ENCODE peak calls at places on chromosomes 6 and 20, in nine cellular contexts. V is adrenal gland, Y is hepatocyte, N is HFFc6, D is HFF-Myc, O is Calu3, L is MCF 10A, X is PC-9, E is AG09309. J is an unnamed sample.

GRCh38 chr20:22389836-22390542 is 194.4 kb downstream of the FOXA2 start:
- DNase-seq in L (peak; percentile 98), E (no peak), Y (peak; percentile 65), O (peak; percentile 55), X (peak; percentile 87), V (no peak), D (no peak), N (no peak), J (peak; percentile 99)

GRCh38 chr6:107977283-107977682 is 19.3 kb upstream of the SEC63 start:
- DNase-seq in V (no peak), L (peak; percentile 43), D (no peak), E (no peak), N (peak; percentile 44), Y (peak; percentile 40), O (peak; percentile 16), X (no peak), J (peak; percentile 26)

GRCh38 chr6:26044140-26045045 is 42.8 kb upstream of the HFE start:
- DNase-seq in D (no peak), V (peak; percentile 83), Y (no peak), L (peak; percentile 33), N (peak; percentile 11), X (no peak), E (no peak), O (no peak), J (no peak)

GRCh38 chr20:17369506-17369905 is 142.7 kb downstream of the PCSK2 start:
- DNase-seq in V (no peak), O (no peak), L (no peak), Y (no peak), E (no peak), D (no peak), X (no peak), N (no peak), J (no peak)

GRCh38 chr6:42911171-42912021 is 4.5 kb upstream of the PTCRA start:
- DNase-seq in V (no peak), D (no peak), E (no peak), Y (peak; percentile 64), N (no peak), O (no peak), L (no peak), X (no peak), J (no peak)

GRCh38 chr20:11852801-11853200 is 64.9 kb upstream of the BTBD3 start:
- DNase-seq in Y (no peak), D (no peak), L (peak; percentile 15), X (no peak), E (no peak), N (peak; percentile 11), V (no peak), O (no peak), J (peak; percentile 62)

GRCh38 chr6:118198746-118199145 is 291.7 kb downstream of the SLC35F1 start:
- DNase-seq in D (no peak), Y (peak; percentile 26), E (no peak), X (no peak), L (peak; percentile 46), O (no peak), N (no peak), V (no peak), J (peak; percentile 58)

GRCh38 chr20:420721-421574 is 12.8 kb downstream of the RBCK1 start:
- DNase-seq in X (peak; percentile 38), O (peak; percentile 47), E (no peak), Y (no peak), L (peak; percentile 40), D (no peak), N (no peak), V (peak; percentile 29), J (no peak)

GRCh38 chr20:36676701-36677421 is 30.9 kb upstream of the SLA2 start:
- DNase-seq in X (no peak), O (no peak), Y (peak; percentile 95), L (no peak), N (no peak), V (no peak), D (no peak), E (no peak), J (no peak)

GRCh38 chr6:158143700-158144099 is 24.4 kb downstream of the SERAC1 start:
- DNase-seq in D (no peak), L (peak; percentile 43), O (peak; percentile 13), V (no peak), X (no peak), N (no peak), Y (no peak), E (no peak), J (peak; percentile 19)

GRCh38 chr6:160198577-160199211 is 59.9 kb downstream of the SLC22A2 start:
- DNase-seq in O (peak; percentile 5), E (no peak), Y (peak; percentile 46), D (no peak), X (no peak), L (no peak), V (no peak), N (no peak), J (no peak)

GRCh38 chr20:17733781-17734304 is 34.1 kb downstream of the BANF2 start:
- DNase-seq in E (no peak), X (no peak), Y (no peak), V (no peak), O (no peak), L (no peak), N (no peak), D (no peak), J (no peak)

GRCh38 chr6:114304304-114304887 is 38.4 kb downstream of the HS3ST5 start:
- DNase-seq in O (no peak), X (no peak), D (no peak), V (no peak), Y (peak; percentile 48), E (peak; percentile 1), L (peak; percentile 27), N (peak; percentile 11), J (peak; percentile 1)

GRCh38 chr20:60020251-60020650 is 62.0 kb downstream of the CDH26 start:
- DNase-seq in O (no peak), V (no peak), D (no peak), L (no peak), E (no peak), N (no peak), X (no peak), Y (no peak), J (no peak)

GRCh38 chr6:116246089-116246488 is 7.8 kb downstream of the TSPYL4 start:
- DNase-seq in V (peak; percentile 45), O (no peak), N (peak; percentile 81), Y (no peak), L (no peak), X (no peak), D (no peak), E (no peak), J (no peak)

GRCh38 chr20:46803446-46804020 is 91.1 kb upstream of the EYA2 start:
- DNase-seq in X (no peak), V (no peak), D (no peak), E (no peak), L (no peak), O (no peak), N (no peak), Y (no peak), J (no peak)

GRCh38 chr6:108446629-108447150 is 114.0 kb upstream of the FOXO3 start:
- DNase-seq in Y (no peak), V (no peak), E (no peak), O (no peak), D (no peak), N (no peak), X (no peak), L (no peak), J (no peak)

DNA sequence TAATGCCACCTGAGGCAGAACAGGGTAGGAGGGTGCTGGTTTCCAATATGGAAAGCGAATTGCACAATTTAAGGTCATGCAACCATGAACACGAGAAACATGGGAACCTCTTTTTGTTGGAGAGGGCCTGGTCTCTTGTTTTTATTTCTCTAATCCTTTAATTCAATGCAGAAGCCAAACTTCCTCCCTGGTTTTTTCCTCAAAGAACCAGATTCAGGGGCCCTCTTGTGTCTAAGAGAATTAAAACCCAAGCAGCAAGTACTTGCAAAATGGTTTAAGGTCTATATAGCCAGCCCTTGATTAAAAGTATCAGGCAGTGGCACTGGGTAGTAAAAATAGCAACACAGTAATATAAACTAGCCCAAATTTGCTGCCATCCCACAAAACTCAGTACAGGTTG is 19.5 kb downstream of the GSTA4 start:
- DNase-seq in V (no peak), E (peak; percentile 23), O (no peak), Y (no peak), L (no peak), N (peak; percentile 42), D (no peak), X (no peak), J (no peak)
- TF ChIP-seq CTCF in V (no peak), E (peak; percentile 20), O (no peak), Y (no peak), L (no peak), N (peak; percentile 42), D (no peak), X (no peak), J (peak; percentile 22)

DNA sequence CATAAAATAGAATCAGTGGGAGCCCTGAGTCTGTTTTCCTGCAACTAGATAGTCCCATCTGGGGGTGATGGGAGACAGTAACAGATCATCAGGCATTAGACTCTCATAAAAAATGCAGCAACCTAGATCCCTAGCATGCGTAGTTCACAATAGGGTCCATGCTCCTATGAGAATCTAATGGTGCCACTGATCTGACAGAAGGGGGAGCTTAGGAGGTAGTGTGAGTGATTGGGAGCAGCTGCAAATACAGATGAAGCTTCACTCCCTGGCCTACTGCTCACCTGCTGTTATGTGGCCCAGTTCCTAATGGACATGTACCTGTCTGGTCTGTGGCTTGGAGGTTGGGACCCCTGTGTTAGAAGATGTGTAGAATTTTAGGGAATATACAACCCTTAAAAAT is 904.5 kb upstream of the EPHA7 start:
- DNase-seq in X (peak; percentile 1), N (no peak), Y (peak; percentile 23), D (no peak), V (no peak), E (no peak), O (no peak), L (peak; percentile 27), J (no peak)
- TF ChIP-seq CTCF in X (no peak), N (no peak), Y (peak; percentile 21), D (no peak), V (no peak), E (no peak), O (no peak), L (no peak), J (no peak)

DNA sequence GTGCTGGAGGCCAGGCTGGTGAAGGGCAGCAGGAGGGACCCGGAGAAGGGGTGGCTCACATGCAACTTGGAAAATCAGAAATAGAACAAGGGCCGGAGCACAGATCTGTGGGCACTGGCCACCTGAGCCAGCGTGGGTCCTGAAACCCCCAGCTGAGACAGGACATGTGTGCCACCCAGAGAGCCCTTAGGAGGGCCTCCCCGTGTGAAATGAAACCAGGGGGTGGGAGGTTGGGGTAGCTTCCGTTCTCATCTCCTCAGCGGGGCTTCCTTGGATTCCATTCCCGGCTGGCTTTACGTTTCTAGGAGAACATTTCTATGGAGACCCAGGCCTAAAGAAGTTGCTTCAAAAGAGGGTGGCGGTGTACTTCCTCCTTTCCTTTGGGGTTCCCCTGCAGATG is 5.7 kb downstream of the FOXP4 start:
- DNase-seq in D (no peak), X (no peak), L (no peak), E (no peak), V (no peak), Y (no peak), N (no peak), O (no peak), J (no peak)
- TF ChIP-seq CTCF in D (no peak), X (no peak), L (no peak), E (no peak), V (no peak), Y (no peak), N (no peak), O (no peak), J (no peak)

DNA sequence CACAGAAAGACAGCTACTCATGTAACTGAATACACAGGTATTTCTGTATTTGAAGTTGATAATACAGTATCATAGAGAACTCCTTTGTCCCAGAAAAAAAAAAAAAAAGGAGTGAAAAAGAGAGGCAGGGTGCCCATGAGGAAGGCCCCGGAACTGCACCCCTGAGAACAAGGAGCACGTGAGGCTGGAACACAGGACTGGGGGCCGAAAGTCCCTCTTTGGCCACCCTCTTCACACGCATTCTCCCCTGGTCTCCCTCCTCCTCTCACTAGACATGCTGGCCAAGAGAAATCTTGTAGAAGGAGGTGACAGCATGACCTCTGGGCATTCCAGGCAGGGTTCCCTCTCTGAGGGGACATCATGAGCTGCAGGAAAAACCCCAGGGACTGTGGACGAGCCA is 62.7 kb upstream of the TRAF3IP2 start:
- DNase-seq in X (no peak), D (no peak), V (no peak), L (no peak), E (no peak), O (no peak), N (no peak), Y (no peak), J (no peak)
- TF ChIP-seq CTCF in X (peak; percentile 39), D (peak; percentile 26), V (no peak), L (peak; percentile 11), E (peak; percentile 31), O (peak; percentile 16), N (peak; percentile 61), Y (peak; percentile 21), J (peak; percentile 30)